ENCODE peak calls at places on chromosomes 11 and 22, in seven cellular contexts. One of them, this sample, is unnamed.
A peak's percentile ranks its signal among the peaks of the same experiment; 100 is the strongest.

GRCh38 chr11:832529-833113 is at the start of gene CD151:
- DNase-seq in neural progenitor cell: peak; percentile 87
- DNase-seq in GM23248: peak; percentile 90
- DNase-seq in PC-3: peak; percentile 60
- DNase-seq in hepatocyte: peak; percentile 89
- DNase-seq in HCT116: no peak
- DNase-seq in SK-N-SH: peak; percentile 88
- DNase-seq in this sample: peak; percentile 82

GRCh38 chr11:45180158-45180887 is 33.9 kb downstream of the PRDM11 start:
- DNase-seq in neural progenitor cell: peak; percentile 81
- DNase-seq in GM23248: peak; percentile 57
- DNase-seq in PC-3: peak; percentile 56
- DNase-seq in hepatocyte: peak; percentile 93
- DNase-seq in HCT116: peak; percentile 16
- DNase-seq in SK-N-SH: peak; percentile 94
- DNase-seq in this sample: peak; percentile 74

GRCh38 chr11:64088159-64089026 is 52.7 kb downstream of the FLRT1 start:
- DNase-seq in neural progenitor cell: peak; percentile 72
- DNase-seq in GM23248: no peak
- DNase-seq in PC-3: peak; percentile 17
- DNase-seq in hepatocyte: no peak
- DNase-seq in HCT116: peak; percentile 6
- DNase-seq in SK-N-SH: no peak
- DNase-seq in this sample: peak; percentile 86

GRCh38 chr11:133935551-133935910 is 21.2 kb downstream of the IGSF9B start:
- DNase-seq in neural progenitor cell: no peak
- DNase-seq in GM23248: no peak
- DNase-seq in PC-3: no peak
- DNase-seq in hepatocyte: no peak
- DNase-seq in HCT116: no peak
- DNase-seq in SK-N-SH: no peak
- DNase-seq in this sample: no peak

GRCh38 chr11:130400793-130401483 is 27.5 kb downstream of the ADAMTS8 start:
- DNase-seq in neural progenitor cell: no peak
- DNase-seq in GM23248: peak; percentile 89
- DNase-seq in PC-3: no peak
- DNase-seq in hepatocyte: peak; percentile 38
- DNase-seq in HCT116: no peak
- DNase-seq in SK-N-SH: no peak
- DNase-seq in this sample: no peak

GRCh38 chr11:94245121-94245520 is 59.3 kb upstream of the IZUMO1R start:
- DNase-seq in neural progenitor cell: no peak
- DNase-seq in GM23248: no peak
- DNase-seq in PC-3: peak; percentile 36
- DNase-seq in hepatocyte: no peak
- DNase-seq in HCT116: no peak
- DNase-seq in SK-N-SH: no peak
- DNase-seq in this sample: no peak

GRCh38 chr11:94613120-94613519 is 46.0 kb downstream of the PIWIL4 start:
- DNase-seq in neural progenitor cell: no peak
- DNase-seq in GM23248: no peak
- DNase-seq in PC-3: no peak
- DNase-seq in hepatocyte: no peak
- DNase-seq in HCT116: no peak
- DNase-seq in SK-N-SH: no peak
- DNase-seq in this sample: no peak

GRCh38 chr11:11389238-11389637 is 36.2 kb upstream of the CSNK2A3 start:
- DNase-seq in neural progenitor cell: no peak
- DNase-seq in GM23248: peak; percentile 16
- DNase-seq in PC-3: peak; percentile 38
- DNase-seq in hepatocyte: no peak
- DNase-seq in HCT116: no peak
- DNase-seq in SK-N-SH: no peak
- DNase-seq in this sample: no peak

GRCh38 chr11:47177229-47177845 is 658 bp upstream of the ARFGAP2 start:
- DNase-seq in neural progenitor cell: peak; percentile 85
- DNase-seq in GM23248: peak; percentile 92
- DNase-seq in PC-3: peak; percentile 67
- DNase-seq in hepatocyte: peak; percentile 83
- DNase-seq in HCT116: peak; percentile 69
- DNase-seq in SK-N-SH: peak; percentile 80
- DNase-seq in this sample: peak; percentile 79

GRCh38 chr22:44809456-44809855 is 57.1 kb downstream of the ARHGAP8 start:
- DNase-seq in neural progenitor cell: no peak
- DNase-seq in GM23248: no peak
- DNase-seq in PC-3: no peak
- DNase-seq in hepatocyte: no peak
- DNase-seq in HCT116: no peak
- DNase-seq in SK-N-SH: no peak
- DNase-seq in this sample: no peak

GRCh38 chr11:126602349-126602940 is 247.0 kb downstream of the ST3GAL4 start:
- DNase-seq in neural progenitor cell: no peak
- DNase-seq in GM23248: no peak
- DNase-seq in PC-3: no peak
- DNase-seq in hepatocyte: no peak
- DNase-seq in HCT116: no peak
- DNase-seq in SK-N-SH: no peak
- DNase-seq in this sample: no peak

GRCh38 chr11:1087961-1088926 is 13.6 kb downstream of the MUC2 start:
- DNase-seq in neural progenitor cell: no peak
- DNase-seq in GM23248: no peak
- DNase-seq in PC-3: no peak
- DNase-seq in hepatocyte: no peak
- DNase-seq in HCT116: no peak
- DNase-seq in SK-N-SH: no peak
- DNase-seq in this sample: peak; percentile 64

GRCh38 chr22:29231971-29232959 is 26.6 kb downstream of the EMID1 start:
- DNase-seq in neural progenitor cell: no peak
- DNase-seq in GM23248: no peak
- DNase-seq in PC-3: no peak
- DNase-seq in hepatocyte: peak; percentile 3
- DNase-seq in HCT116: no peak
- DNase-seq in SK-N-SH: peak; percentile 20
- DNase-seq in this sample: no peak

GRCh38 chr11:67505605-67506396 is 638 bp upstream of the PITPNM1 start:
- DNase-seq in neural progenitor cell: peak; percentile 94
- DNase-seq in GM23248: peak; percentile 97
- DNase-seq in PC-3: peak; percentile 99
- DNase-seq in hepatocyte: peak; percentile 94
- DNase-seq in HCT116: peak; percentile 93
- DNase-seq in SK-N-SH: peak; percentile 89
- DNase-seq in this sample: peak; percentile 94

GRCh38 chr11:16167706-16168487 is 188.4 kb downstream of the SOX6 start:
- DNase-seq in neural progenitor cell: no peak
- DNase-seq in GM23248: no peak
- DNase-seq in PC-3: no peak
- DNase-seq in hepatocyte: no peak
- DNase-seq in HCT116: no peak
- DNase-seq in SK-N-SH: no peak
- DNase-seq in this sample: no peak

GRCh38 chr11:80846979-80847378 is 1406.1 kb upstream of the TENM4 start:
- DNase-seq in neural progenitor cell: no peak
- DNase-seq in GM23248: no peak
- DNase-seq in PC-3: no peak
- DNase-seq in hepatocyte: no peak
- DNase-seq in HCT116: no peak
- DNase-seq in SK-N-SH: no peak
- DNase-seq in this sample: no peak

GRCh38 chr22:42344391-42344861 is 74.0 kb upstream of the TCF20 start:
- DNase-seq in neural progenitor cell: peak; percentile 70
- DNase-seq in GM23248: peak; percentile 62
- DNase-seq in PC-3: no peak
- DNase-seq in hepatocyte: peak; percentile 45
- DNase-seq in HCT116: no peak
- DNase-seq in SK-N-SH: no peak
- DNase-seq in this sample: peak; percentile 76

GRCh38 chr11:13928566-13929251 is 33.8 kb upstream of the SPON1 start:
- DNase-seq in neural progenitor cell: no peak
- DNase-seq in GM23248: peak; percentile 68
- DNase-seq in PC-3: peak; percentile 63
- DNase-seq in hepatocyte: peak; percentile 48
- DNase-seq in HCT116: no peak
- DNase-seq in SK-N-SH: no peak
- DNase-seq in this sample: no peak

GRCh38 chr22:19524170-19525115 is at the start of gene CLDN5:
- DNase-seq in neural progenitor cell: peak; percentile 75
- DNase-seq in GM23248: peak; percentile 23
- DNase-seq in PC-3: no peak
- DNase-seq in hepatocyte: no peak
- DNase-seq in HCT116: no peak
- DNase-seq in SK-N-SH: peak; percentile 89
- DNase-seq in this sample: peak; percentile 82

GRCh38 chr11:31499576-31500178 is 9.7 kb downstream of the IMMP1L start:
- DNase-seq in neural progenitor cell: no peak
- DNase-seq in GM23248: no peak
- DNase-seq in PC-3: no peak
- DNase-seq in hepatocyte: no peak
- DNase-seq in HCT116: no peak
- DNase-seq in SK-N-SH: no peak
- DNase-seq in this sample: no peak

GRCh38 chr11:73095613-73096012 is 46.5 kb downstream of the FCHSD2 start:
- DNase-seq in neural progenitor cell: no peak
- DNase-seq in GM23248: no peak
- DNase-seq in PC-3: no peak
- DNase-seq in hepatocyte: peak; percentile 5
- DNase-seq in HCT116: no peak
- DNase-seq in SK-N-SH: no peak
- DNase-seq in this sample: no peak

GRCh38 chr11:75467311-75467710 is 34.3 kb upstream of the KLHL35 start:
- DNase-seq in neural progenitor cell: no peak
- DNase-seq in GM23248: no peak
- DNase-seq in PC-3: no peak
- DNase-seq in hepatocyte: no peak
- DNase-seq in HCT116: no peak
- DNase-seq in SK-N-SH: no peak
- DNase-seq in this sample: no peak

GRCh38 chr11:35042265-35042664 is 96.7 kb upstream of the CD44 start:
- DNase-seq in neural progenitor cell: no peak
- DNase-seq in GM23248: no peak
- DNase-seq in PC-3: no peak
- DNase-seq in hepatocyte: no peak
- DNase-seq in HCT116: no peak
- DNase-seq in SK-N-SH: peak; percentile 20
- DNase-seq in this sample: no peak

GRCh38 chr11:5265832-5266231 is 3.9 kb downstream of the HBE1 start:
- DNase-seq in neural progenitor cell: no peak
- DNase-seq in GM23248: no peak
- DNase-seq in PC-3: no peak
- DNase-seq in hepatocyte: no peak
- DNase-seq in HCT116: no peak
- DNase-seq in SK-N-SH: no peak
- DNase-seq in this sample: no peak

GRCh38 chr11:112903310-112903709 is 57.9 kb upstream of the NCAM1 start:
- DNase-seq in neural progenitor cell: no peak
- DNase-seq in GM23248: no peak
- DNase-seq in PC-3: no peak
- DNase-seq in hepatocyte: no peak
- DNase-seq in HCT116: no peak
- DNase-seq in SK-N-SH: no peak
- DNase-seq in this sample: no peak

GRCh38 chr11:364991-365390 is 4.3 kb upstream of the B4GALNT4 start:
- DNase-seq in neural progenitor cell: no peak
- DNase-seq in GM23248: no peak
- DNase-seq in PC-3: no peak
- DNase-seq in hepatocyte: no peak
- DNase-seq in HCT116: no peak
- DNase-seq in SK-N-SH: no peak
- DNase-seq in this sample: no peak

GRCh38 chr11:101487775-101488174 is 96.0 kb downstream of the TRPC6 start:
- DNase-seq in neural progenitor cell: no peak
- DNase-seq in GM23248: peak; percentile 81
- DNase-seq in PC-3: peak; percentile 43
- DNase-seq in hepatocyte: no peak
- DNase-seq in HCT116: no peak
- DNase-seq in SK-N-SH: no peak
- DNase-seq in this sample: no peak

GRCh38 chr11:69141742-69142141 is 14.0 kb upstream of the SMIM38 start:
- DNase-seq in neural progenitor cell: no peak
- DNase-seq in GM23248: no peak
- DNase-seq in PC-3: no peak
- DNase-seq in hepatocyte: no peak
- DNase-seq in HCT116: no peak
- DNase-seq in SK-N-SH: no peak
- DNase-seq in this sample: no peak
- TF ChIP-seq EZH2phosphoT487 in neural progenitor cell: no peak
- TF ChIP-seq EZH2phosphoT487 in GM23248: no peak
- TF ChIP-seq EZH2phosphoT487 in PC-3: no peak
- TF ChIP-seq EZH2phosphoT487 in hepatocyte: no peak
- TF ChIP-seq EZH2phosphoT487 in HCT116: no peak
- TF ChIP-seq EZH2phosphoT487 in SK-N-SH: no peak
- TF ChIP-seq EZH2phosphoT487 in this sample: no peak

GRCh38 chr11:12882670-12883069 is 126.4 kb upstream of the RASSF10 start:
- DNase-seq in neural progenitor cell: no peak
- DNase-seq in GM23248: no peak
- DNase-seq in PC-3: no peak
- DNase-seq in hepatocyte: no peak
- DNase-seq in HCT116: no peak
- DNase-seq in SK-N-SH: peak; percentile 82
- DNase-seq in this sample: no peak
- TF ChIP-seq EZH2phosphoT487 in neural progenitor cell: no peak
- TF ChIP-seq EZH2phosphoT487 in GM23248: no peak
- TF ChIP-seq EZH2phosphoT487 in PC-3: no peak
- TF ChIP-seq EZH2phosphoT487 in hepatocyte: no peak
- TF ChIP-seq EZH2phosphoT487 in HCT116: no peak
- TF ChIP-seq EZH2phosphoT487 in SK-N-SH: no peak
- TF ChIP-seq EZH2phosphoT487 in this sample: no peak

DNA sequence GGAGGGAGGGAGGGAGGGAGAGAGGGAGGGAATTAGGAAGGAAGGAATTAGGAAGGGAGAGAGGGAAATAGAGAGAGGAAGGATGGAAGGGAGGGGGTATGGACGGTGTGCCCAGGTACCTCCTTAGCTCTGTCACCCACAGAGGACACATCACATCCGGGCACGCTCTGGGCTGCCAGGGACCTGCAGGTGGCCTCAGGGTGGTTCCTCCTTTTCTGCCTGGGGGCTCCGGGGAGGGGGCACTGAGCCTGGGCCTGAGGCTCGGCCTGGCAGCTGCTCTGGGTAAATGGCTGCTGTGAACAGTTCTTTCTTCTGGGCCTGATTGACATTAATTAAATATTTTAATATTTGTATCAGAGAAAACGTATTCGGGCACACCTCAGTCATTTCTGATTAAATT is 733.5 kb downstream of the BRD1 start:
- DNase-seq in neural progenitor cell: no peak
- DNase-seq in GM23248: no peak
- DNase-seq in PC-3: no peak
- DNase-seq in hepatocyte: no peak
- DNase-seq in HCT116: no peak
- DNase-seq in SK-N-SH: no peak
- DNase-seq in this sample: no peak
- TF ChIP-seq EZH2phosphoT487 in neural progenitor cell: no peak
- TF ChIP-seq EZH2phosphoT487 in GM23248: no peak
- TF ChIP-seq EZH2phosphoT487 in PC-3: no peak
- TF ChIP-seq EZH2phosphoT487 in hepatocyte: no peak
- TF ChIP-seq EZH2phosphoT487 in HCT116: no peak
- TF ChIP-seq EZH2phosphoT487 in SK-N-SH: no peak
- TF ChIP-seq EZH2phosphoT487 in this sample: no peak

DNA sequence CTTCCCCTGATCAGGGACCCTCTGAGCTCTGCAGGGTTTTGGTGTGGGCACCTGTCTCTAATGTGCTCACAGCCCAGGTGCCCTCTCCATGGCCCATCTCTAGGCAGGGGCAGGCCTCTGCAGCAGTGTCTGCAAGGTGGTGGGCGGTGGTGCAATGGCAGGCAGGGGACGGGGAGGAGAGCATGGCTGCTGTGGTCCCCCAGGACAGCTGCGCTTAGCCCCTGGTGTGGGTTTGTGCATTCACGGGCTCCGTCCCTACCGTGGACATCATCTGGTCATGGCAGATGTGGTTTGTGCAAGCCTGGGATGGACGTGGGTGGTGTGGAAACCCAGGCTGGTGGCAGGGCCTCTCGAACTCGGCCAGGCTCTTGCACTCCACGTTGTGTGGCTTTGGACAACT is 443.1 kb downstream of the TBC1D22A start:
- DNase-seq in neural progenitor cell: no peak
- DNase-seq in GM23248: no peak
- DNase-seq in PC-3: no peak
- DNase-seq in hepatocyte: no peak
- DNase-seq in HCT116: no peak
- DNase-seq in SK-N-SH: no peak
- DNase-seq in this sample: no peak
- TF ChIP-seq EZH2phosphoT487 in neural progenitor cell: no peak
- TF ChIP-seq EZH2phosphoT487 in GM23248: no peak
- TF ChIP-seq EZH2phosphoT487 in PC-3: no peak
- TF ChIP-seq EZH2phosphoT487 in hepatocyte: no peak
- TF ChIP-seq EZH2phosphoT487 in HCT116: no peak
- TF ChIP-seq EZH2phosphoT487 in SK-N-SH: no peak
- TF ChIP-seq EZH2phosphoT487 in this sample: no peak

This sample was measured in GM23338.